ENCODE peak calls at places on chromosomes 7 and 10, in five cellular contexts. One of them, this sample, is unnamed.

GRCh38 chr10:33927347-33927746 is 592.9 kb upstream of the NRP1 start:
- DNase-seq in GM20000: no peak
- DNase-seq in left cardiac atrium: peak; percentile 20
- DNase-seq in OCI-LY7: no peak
- DNase-seq in SW480: peak; percentile 69
- DNase-seq in this sample: no peak

GRCh38 chr7:26413007-26413691 is 121.5 kb downstream of the SNX10 start:
- DNase-seq in GM20000: no peak
- DNase-seq in left cardiac atrium: no peak
- DNase-seq in OCI-LY7: no peak
- DNase-seq in SW480: no peak
- DNase-seq in this sample: no peak

GRCh38 chr7:134414109-134414508 is 44.8 kb downstream of the AKR1B1 start:
- DNase-seq in GM20000: no peak
- DNase-seq in left cardiac atrium: no peak
- DNase-seq in OCI-LY7: no peak
- DNase-seq in SW480: no peak
- DNase-seq in this sample: no peak

GRCh38 chr7:43496596-43496995 is 86.3 kb upstream of the STK17A start:
- DNase-seq in GM20000: no peak
- DNase-seq in left cardiac atrium: no peak
- DNase-seq in OCI-LY7: no peak
- DNase-seq in SW480: no peak
- DNase-seq in this sample: no peak

GRCh38 chr7:36261019-36261754 is 108.1 kb downstream of the EEPD1 start:
- DNase-seq in GM20000: peak; percentile 30
- DNase-seq in left cardiac atrium: no peak
- DNase-seq in OCI-LY7: no peak
- DNase-seq in SW480: no peak
- DNase-seq in this sample: no peak

GRCh38 chr7:5430612-5430947 is 6.9 kb upstream of the TNRC18 start:
- DNase-seq in GM20000: no peak
- DNase-seq in left cardiac atrium: no peak
- DNase-seq in OCI-LY7: no peak
- DNase-seq in SW480: no peak
- DNase-seq in this sample: no peak

GRCh38 chr7:95631545-95631944 is 35.2 kb upstream of the PDK4 start:
- DNase-seq in GM20000: no peak
- DNase-seq in left cardiac atrium: no peak
- DNase-seq in OCI-LY7: no peak
- DNase-seq in SW480: no peak
- DNase-seq in this sample: no peak

GRCh38 chr7:28112883-28113540 is 67.6 kb downstream of the JAZF1 start:
- DNase-seq in GM20000: no peak
- DNase-seq in left cardiac atrium: no peak
- DNase-seq in OCI-LY7: no peak
- DNase-seq in SW480: no peak
- DNase-seq in this sample: no peak

GRCh38 chr10:102344067-102344466 is 51.4 kb upstream of the NFKB2 start:
- DNase-seq in GM20000: no peak
- DNase-seq in left cardiac atrium: no peak
- DNase-seq in OCI-LY7: no peak
- DNase-seq in SW480: no peak
- DNase-seq in this sample: no peak

GRCh38 chr10:121597504-121598241 is 571 bp downstream of the FGFR2 start:
- DNase-seq in GM20000: peak; percentile 46
- DNase-seq in left cardiac atrium: no peak
- DNase-seq in OCI-LY7: no peak
- DNase-seq in SW480: peak; percentile 30
- DNase-seq in this sample: no peak

GRCh38 chr10:73953665-73954064 is 42.7 kb downstream of the PLAU start:
- DNase-seq in GM20000: no peak
- DNase-seq in left cardiac atrium: no peak
- DNase-seq in OCI-LY7: no peak
- DNase-seq in SW480: peak; percentile 81
- DNase-seq in this sample: no peak

GRCh38 chr10:87761153-87761552 is 56.9 kb downstream of the ATAD1 start:
- DNase-seq in GM20000: no peak
- DNase-seq in left cardiac atrium: no peak
- DNase-seq in OCI-LY7: no peak
- DNase-seq in SW480: no peak
- DNase-seq in this sample: no peak